ENCODE peak calls at places on chromosomes 11 and 22, in nine cellular contexts. One of them, this sample, is unnamed. For H3K4me1, the result is how much of the 10 kb centered on the place peaks cover.

GRCh38 chr22:43402128-43402527 is 9.7 kb upstream of the MPPED1 start:
- DNase-seq in IMR-90: no peak
- DNase-seq in HepG2: no peak
- DNase-seq in GM12878: no peak
- DNase-seq in uterus: no peak
- DNase-seq in A549: no peak
- DNase-seq in transverse colon: no peak
- DNase-seq in tibial nerve: no peak
- DNase-seq in heart left ventricle: no peak
- DNase-seq in this sample: no peak

GRCh38 chr11:61793084-61793828 is 545 bp downstream of the FEN1 start:
- DNase-seq in IMR-90: no peak
- DNase-seq in HepG2: peak
- DNase-seq in GM12878: no peak
- DNase-seq in uterus: no peak
- DNase-seq in A549: peak
- DNase-seq in transverse colon: no peak
- DNase-seq in tibial nerve: no peak
- DNase-seq in heart left ventricle: no peak
- DNase-seq in this sample: no peak

GRCh38 chr11:134750619-134751018 is 338.6 kb upstream of the B3GAT1 start:
- DNase-seq in IMR-90: no peak
- DNase-seq in HepG2: no peak
- DNase-seq in GM12878: no peak
- DNase-seq in uterus: no peak
- DNase-seq in A549: no peak
- DNase-seq in transverse colon: no peak
- DNase-seq in tibial nerve: no peak
- DNase-seq in heart left ventricle: peak
- DNase-seq in this sample: no peak

GRCh38 chr11:95067042-95067827 is 516 bp downstream of the SRSF8 start:
- DNase-seq in IMR-90: peak
- DNase-seq in HepG2: peak
- DNase-seq in GM12878: no peak
- DNase-seq in uterus: peak
- DNase-seq in A549: peak
- DNase-seq in transverse colon: peak
- DNase-seq in tibial nerve: peak
- DNase-seq in heart left ventricle: peak
- DNase-seq in this sample: peak

GRCh38 chr22:40728731-40729189 is 49.5 kb downstream of the MCHR1 start:
- DNase-seq in IMR-90: no peak
- DNase-seq in HepG2: no peak
- DNase-seq in GM12878: no peak
- DNase-seq in uterus: no peak
- DNase-seq in A549: no peak
- DNase-seq in transverse colon: peak
- DNase-seq in tibial nerve: no peak
- DNase-seq in heart left ventricle: no peak
- DNase-seq in this sample: no peak

GRCh38 chr11:69010361-69010891 is 2.6 kb downstream of the MRGPRF start:
- DNase-seq in IMR-90: peak
- DNase-seq in HepG2: no peak
- DNase-seq in GM12878: no peak
- DNase-seq in uterus: no peak
- DNase-seq in A549: no peak
- DNase-seq in transverse colon: no peak
- DNase-seq in tibial nerve: no peak
- DNase-seq in heart left ventricle: no peak
- DNase-seq in this sample: no peak

GRCh38 chr11:17510507-17511206 is 33.6 kb downstream of the USH1C start:
- DNase-seq in IMR-90: no peak
- DNase-seq in HepG2: no peak
- DNase-seq in GM12878: no peak
- DNase-seq in uterus: no peak
- DNase-seq in A549: no peak
- DNase-seq in transverse colon: no peak
- DNase-seq in tibial nerve: no peak
- DNase-seq in heart left ventricle: no peak
- DNase-seq in this sample: no peak

GRCh38 chr11:15605094-15605493 is 490.4 kb downstream of the INSC start:
- DNase-seq in IMR-90: no peak
- DNase-seq in HepG2: no peak
- DNase-seq in GM12878: no peak
- DNase-seq in uterus: no peak
- DNase-seq in A549: no peak
- DNase-seq in transverse colon: no peak
- DNase-seq in tibial nerve: no peak
- DNase-seq in heart left ventricle: peak
- DNase-seq in this sample: no peak

GRCh38 chr11:78691215-78691614 is 116.6 kb upstream of the NARS2 start:
- DNase-seq in IMR-90: no peak
- DNase-seq in HepG2: no peak
- DNase-seq in GM12878: no peak
- DNase-seq in uterus: no peak
- DNase-seq in A549: no peak
- DNase-seq in transverse colon: no peak
- DNase-seq in tibial nerve: no peak
- DNase-seq in heart left ventricle: no peak
- DNase-seq in this sample: no peak

GRCh38 chr11:95723353-95723942 is 66.1 kb downstream of the FAM76B start:
- DNase-seq in IMR-90: no peak
- DNase-seq in HepG2: no peak
- DNase-seq in GM12878: no peak
- DNase-seq in uterus: no peak
- DNase-seq in A549: no peak
- DNase-seq in transverse colon: no peak
- DNase-seq in tibial nerve: no peak
- DNase-seq in heart left ventricle: no peak
- DNase-seq in this sample: no peak

GRCh38 chr11:87260811-87261210 is 223.1 kb downstream of the TMEM135 start:
- DNase-seq in IMR-90: no peak
- DNase-seq in HepG2: no peak
- DNase-seq in GM12878: no peak
- DNase-seq in uterus: no peak
- DNase-seq in A549: no peak
- DNase-seq in transverse colon: no peak
- DNase-seq in tibial nerve: no peak
- DNase-seq in heart left ventricle: no peak
- DNase-seq in this sample: no peak

GRCh38 chr11:32893947-32894827 is 1.6 kb downstream of the QSER1 start:
- DNase-seq in IMR-90: peak
- DNase-seq in HepG2: peak
- DNase-seq in GM12878: peak
- DNase-seq in uterus: no peak
- DNase-seq in A549: peak
- DNase-seq in transverse colon: peak
- DNase-seq in tibial nerve: no peak
- DNase-seq in heart left ventricle: no peak
- DNase-seq in this sample: no peak
- TF ChIP-seq POLR2A in IMR-90: peak
- TF ChIP-seq POLR2A in HepG2: peak
- TF ChIP-seq POLR2A in GM12878: no peak
- TF ChIP-seq POLR2A in uterus: no peak
- TF ChIP-seq POLR2A in A549: no peak
- TF ChIP-seq POLR2A in transverse colon: peak
- TF ChIP-seq POLR2A in tibial nerve: peak
- TF ChIP-seq POLR2A in heart left ventricle: peak
- TF ChIP-seq POLR2A in this sample: peak

GRCh38 chr11:59206635-59207034 is 6.1 kb downstream of the MPEG1 start:
- DNase-seq in IMR-90: peak
- DNase-seq in HepG2: peak
- DNase-seq in GM12878: no peak
- DNase-seq in uterus: no peak
- DNase-seq in A549: peak
- DNase-seq in transverse colon: peak
- DNase-seq in tibial nerve: no peak
- DNase-seq in heart left ventricle: no peak
- DNase-seq in this sample: no peak

GRCh38 chr11:59205664-59206063 is 7.1 kb downstream of the MPEG1 start:
- DNase-seq in IMR-90: no peak
- DNase-seq in HepG2: no peak
- DNase-seq in GM12878: no peak
- DNase-seq in uterus: no peak
- DNase-seq in A549: no peak
- DNase-seq in transverse colon: no peak
- DNase-seq in tibial nerve: no peak
- DNase-seq in heart left ventricle: no peak
- DNase-seq in this sample: no peak

GRCh38 chr11:59207988-59208432 is 4.7 kb downstream of the MPEG1 start:
- DNase-seq in IMR-90: peak
- DNase-seq in HepG2: peak
- DNase-seq in GM12878: peak
- DNase-seq in uterus: no peak
- DNase-seq in A549: peak
- DNase-seq in transverse colon: no peak
- DNase-seq in tibial nerve: no peak
- DNase-seq in heart left ventricle: no peak
- DNase-seq in this sample: peak

GRCh38 chr11:59212222-59212621 is 505 bp downstream of the MPEG1 start:
- DNase-seq in IMR-90: no peak
- DNase-seq in HepG2: no peak
- DNase-seq in GM12878: no peak
- DNase-seq in uterus: no peak
- DNase-seq in A549: no peak
- DNase-seq in transverse colon: no peak
- DNase-seq in tibial nerve: no peak
- DNase-seq in heart left ventricle: no peak
- DNase-seq in this sample: no peak

DNA sequence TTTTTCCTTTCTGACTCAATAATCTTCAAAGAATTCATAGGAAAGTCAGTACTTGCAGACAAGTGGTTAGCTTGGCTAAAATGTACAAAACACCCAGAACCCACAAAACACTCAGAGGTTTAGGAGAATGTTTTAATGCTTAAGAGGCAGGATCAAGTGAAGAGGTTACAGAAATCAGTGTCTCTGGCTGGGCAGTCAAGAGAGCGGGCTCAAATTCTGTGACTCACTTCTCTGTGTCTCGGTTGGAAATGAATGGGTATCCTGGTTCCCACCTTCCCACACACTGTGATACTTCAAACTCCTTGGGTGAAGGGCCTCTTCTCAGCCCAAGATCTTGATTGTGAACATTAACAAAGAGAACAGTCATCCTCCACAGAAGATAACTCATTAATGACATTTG is 3.8 kb downstream of the MPEG1 start:
- DNase-seq in IMR-90: peak
- DNase-seq in HepG2: no peak
- DNase-seq in GM12878: no peak
- DNase-seq in uterus: no peak
- DNase-seq in A549: no peak
- DNase-seq in transverse colon: no peak
- DNase-seq in tibial nerve: no peak
- DNase-seq in heart left ventricle: no peak
- DNase-seq in this sample: no peak
- H3K4me3 ChIP-seq in IMR-90: no peak
- H3K4me3 ChIP-seq in HepG2: no peak
- H3K4me3 ChIP-seq in GM12878: peak
- H3K4me3 ChIP-seq in uterus: no peak
- H3K4me3 ChIP-seq in A549: no peak
- H3K4me3 ChIP-seq in transverse colon: peak
- H3K4me3 ChIP-seq in tibial nerve: no peak
- H3K4me3 ChIP-seq in heart left ventricle: peak
- H3K4me3 ChIP-seq in this sample: no peak

GRCh38 chr22:37449281-37449680 is 22.0 kb upstream of the ELFN2 start:
- DNase-seq in IMR-90: no peak
- DNase-seq in HepG2: no peak
- DNase-seq in GM12878: no peak
- DNase-seq in uterus: no peak
- DNase-seq in A549: no peak
- DNase-seq in transverse colon: no peak
- DNase-seq in tibial nerve: no peak
- DNase-seq in heart left ventricle: no peak
- DNase-seq in this sample: no peak
- H3K4me1 ChIP-seq in IMR-90: under half
- H3K4me1 ChIP-seq in HepG2: under half
- H3K4me1 ChIP-seq in GM12878: under half
- H3K4me1 ChIP-seq in uterus: under half
- H3K4me1 ChIP-seq in A549: under half
- H3K4me1 ChIP-seq in transverse colon: under half
- H3K4me1 ChIP-seq in tibial nerve: under half
- H3K4me1 ChIP-seq in heart left ventricle: under half
- H3K4me1 ChIP-seq in this sample: under half

GRCh38 chr11:12028303-12028702 is 19.9 kb upstream of the DKK3 start:
- DNase-seq in IMR-90: no peak
- DNase-seq in HepG2: no peak
- DNase-seq in GM12878: no peak
- DNase-seq in uterus: no peak
- DNase-seq in A549: no peak
- DNase-seq in transverse colon: no peak
- DNase-seq in tibial nerve: no peak
- DNase-seq in heart left ventricle: no peak
- DNase-seq in this sample: no peak

GRCh38 chr11:12026331-12027211 is 18.1 kb upstream of the DKK3 start:
- DNase-seq in IMR-90: no peak
- DNase-seq in HepG2: no peak
- DNase-seq in GM12878: peak
- DNase-seq in uterus: no peak
- DNase-seq in A549: no peak
- DNase-seq in transverse colon: no peak
- DNase-seq in tibial nerve: no peak
- DNase-seq in heart left ventricle: no peak
- DNase-seq in this sample: no peak

GRCh38 chr11:12020546-12020945 is 12.1 kb upstream of the DKK3 start:
- DNase-seq in IMR-90: no peak
- DNase-seq in HepG2: no peak
- DNase-seq in GM12878: no peak
- DNase-seq in uterus: no peak
- DNase-seq in A549: no peak
- DNase-seq in transverse colon: no peak
- DNase-seq in tibial nerve: no peak
- DNase-seq in heart left ventricle: no peak
- DNase-seq in this sample: no peak

GRCh38 chr11:12027844-12028243 is 19.4 kb upstream of the DKK3 start:
- DNase-seq in IMR-90: no peak
- DNase-seq in HepG2: no peak
- DNase-seq in GM12878: no peak
- DNase-seq in uterus: no peak
- DNase-seq in A549: no peak
- DNase-seq in transverse colon: no peak
- DNase-seq in tibial nerve: no peak
- DNase-seq in heart left ventricle: no peak
- DNase-seq in this sample: no peak

DNA sequence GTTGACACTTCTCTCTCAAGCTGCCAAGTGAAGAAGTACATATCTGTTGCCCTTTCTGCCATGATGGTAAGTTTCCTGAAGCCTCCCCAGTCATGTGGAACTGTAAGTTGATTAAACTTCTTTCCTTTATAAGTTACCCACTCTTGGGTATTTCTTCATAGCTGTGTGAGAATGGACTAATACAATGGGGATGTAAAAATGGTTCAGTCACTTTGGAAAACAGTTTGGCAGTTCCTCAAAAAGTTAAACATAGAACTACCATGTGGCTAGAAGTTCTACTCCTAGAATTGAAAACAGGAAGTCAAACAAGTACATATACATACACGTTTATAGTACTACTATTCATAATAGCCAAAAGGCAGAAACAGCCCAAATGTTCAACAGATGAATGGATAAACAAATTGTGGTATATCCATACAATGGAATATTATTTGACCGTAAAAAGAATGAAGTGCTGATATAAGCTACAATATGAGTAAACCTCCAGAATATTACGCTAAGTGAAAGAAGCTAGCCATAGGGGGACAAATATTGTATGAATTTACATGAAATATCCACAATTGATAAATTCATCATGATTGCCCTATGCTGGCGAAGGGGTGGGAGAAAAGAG is 16.0 kb upstream of the DKK3 start:
- DNase-seq in IMR-90: no peak
- DNase-seq in HepG2: no peak
- DNase-seq in GM12878: no peak
- DNase-seq in uterus: no peak
- DNase-seq in A549: no peak
- DNase-seq in transverse colon: no peak
- DNase-seq in tibial nerve: no peak
- DNase-seq in heart left ventricle: no peak
- DNase-seq in this sample: no peak
- TF ChIP-seq POLR2A in IMR-90: no peak
- TF ChIP-seq POLR2A in HepG2: no peak
- TF ChIP-seq POLR2A in GM12878: no peak
- TF ChIP-seq POLR2A in uterus: no peak
- TF ChIP-seq POLR2A in A549: no peak
- TF ChIP-seq POLR2A in transverse colon: no peak
- TF ChIP-seq POLR2A in tibial nerve: no peak
- TF ChIP-seq POLR2A in heart left ventricle: no peak
- TF ChIP-seq POLR2A in this sample: no peak

This sample was measured in ovary.